ENCODE peak calls at places on chromosome 10, in nine cellular contexts. F is lung; M is GM23248; H is CD8-positive, alpha-beta T cell; K is GM23338; W is hepatocyte; V is body of pancreas; Y is stomach; C is adrenal gland. B is an unnamed sample. For H3K4me1 and H3K36me3, the result is how much of the 10 kb centered on the place peaks cover.

GRCh38 chr10:104329754-104330153 is 8.5 kb downstream of the ITPRIP start:
- DNase-seq in M (peak), V (no peak), K (no peak), Y (no peak), C (no peak), F (no peak), W (no peak), H (no peak), B (no peak)

GRCh38 chr10:78894841-78895195 is 173.9 kb upstream of the ZMIZ1 start:
- DNase-seq in V (no peak), K (no peak), H (no peak), M (no peak), Y (no peak), W (peak), C (no peak), F (peak), B (peak)

GRCh38 chr10:100907175-100907574 is 5.6 kb upstream of the SLF2 start:
- DNase-seq in M (no peak), W (no peak), Y (no peak), C (no peak), H (no peak), V (no peak), K (no peak), F (no peak), B (peak)

GRCh38 chr10:132544744-132545658 is 7.4 kb downstream of the INPP5A start:
- DNase-seq in F (no peak), W (no peak), K (no peak), C (no peak), M (peak), V (no peak), H (no peak), Y (no peak), B (peak)

GRCh38 chr10:5843814-5844705 is 30.8 kb upstream of the GDI2 start:
- DNase-seq in K (no peak), C (no peak), H (no peak), Y (no peak), V (no peak), M (no peak), W (no peak), F (no peak), B (no peak)

GRCh38 chr10:96958071-96958470 is 126.0 kb downstream of the LCOR start:
- DNase-seq in K (no peak), H (no peak), V (no peak), F (no peak), Y (no peak), W (no peak), M (no peak), C (no peak), B (no peak)

GRCh38 chr10:55476129-55476528 is 675.1 kb upstream of the PCDH15 start:
- DNase-seq in H (no peak), M (peak), C (no peak), K (no peak), W (no peak), Y (no peak), F (no peak), V (no peak), B (no peak)

GRCh38 chr10:30433286-30433778 is 652 bp upstream of the MAP3K8 start:
- DNase-seq in H (no peak), Y (peak), V (peak), C (peak), W (peak), M (peak), K (peak), F (peak), B (peak)

GRCh38 chr10:24814568-24815313 is 91.1 kb upstream of the ARHGAP21 start:
- DNase-seq in H (no peak), K (no peak), M (peak), C (no peak), F (no peak), Y (no peak), W (no peak), V (no peak), B (no peak)

GRCh38 chr10:84267503-84268126 is 22.8 kb downstream of the RGR start:
- DNase-seq in K (peak), V (peak), C (no peak), F (no peak), W (peak), M (peak), H (peak), Y (peak), B (peak)

GRCh38 chr10:72321248-72322029 is 33.3 kb downstream of the DNAJB12 start:
- DNase-seq in M (no peak), F (no peak), K (peak), V (peak), Y (no peak), W (peak), H (no peak), C (no peak), B (no peak)

GRCh38 chr10:127881262-127881661 is 11.5 kb downstream of the CLRN3 start:
- DNase-seq in W (peak), Y (peak), F (peak), V (peak), C (no peak), H (no peak), M (no peak), K (no peak), B (peak)

GRCh38 chr10:116722736-116723427 is 19.5 kb downstream of the HSPA12A start:
- DNase-seq in C (no peak), F (no peak), H (no peak), M (no peak), K (no peak), V (no peak), W (no peak), Y (no peak), B (no peak)

GRCh38 chr10:87072449-87072848 is 22.2 kb downstream of the GLUD1 start:
- DNase-seq in C (no peak), V (no peak), M (no peak), Y (no peak), F (no peak), W (no peak), H (no peak), K (no peak), B (peak)

GRCh38 chr10:91163709-91164474 is 56.6 kb upstream of the PCGF5 start:
- DNase-seq in V (peak), F (peak), C (peak), M (peak), Y (peak), W (peak), H (peak), K (peak), B (peak)

GRCh38 chr10:26799342-26799741 is 61.4 kb downstream of the ABI1 start:
- DNase-seq in Y (no peak), W (no peak), M (no peak), F (no peak), V (no peak), K (no peak), C (no peak), H (no peak), B (no peak)

GRCh38 chr10:36759111-36759805 is 366.1 kb upstream of the ANKRD30A start:
- DNase-seq in V (no peak), H (no peak), K (no peak), W (no peak), Y (no peak), C (no peak), F (no peak), M (peak), B (no peak)

GRCh38 chr10:52313350-52314006 is 603 bp upstream of the DKK1 start:
- DNase-seq in C (no peak), W (peak), V (no peak), M (peak), F (no peak), H (no peak), K (peak), Y (no peak), B (no peak)

GRCh38 chr10:11631890-11632587 is 20.6 kb upstream of the USP6NL start:
- DNase-seq in K (no peak), H (no peak), F (no peak), W (no peak), M (no peak), Y (no peak), C (no peak), V (no peak), B (peak)

GRCh38 chr10:118629211-118629610 is 33.8 kb upstream of the PRLHR start:
- DNase-seq in M (peak), K (no peak), F (no peak), V (no peak), W (no peak), H (no peak), C (no peak), Y (no peak), B (no peak)

GRCh38 chr10:128147669-128148068 is 21.4 kb upstream of the MKI67 start:
- DNase-seq in W (no peak), M (peak), F (no peak), C (no peak), H (no peak), Y (no peak), V (no peak), K (no peak), B (no peak)

GRCh38 chr10:72276421-72277339 is 3.0 kb downstream of the DDIT4 start:
- DNase-seq in F (no peak), W (peak), V (peak), C (peak), K (peak), M (peak), H (no peak), Y (peak), B (peak)

GRCh38 chr10:11610151-11610854 is 1.1 kb downstream of the USP6NL start:
- DNase-seq in M (peak), K (no peak), Y (no peak), W (no peak), H (no peak), V (no peak), C (no peak), F (no peak), B (peak)

GRCh38 chr10:74593470-74593869 is 232.9 kb upstream of the KAT6B start:
- DNase-seq in V (no peak), Y (no peak), K (no peak), W (no peak), F (no peak), H (no peak), M (peak), C (no peak), B (no peak)

GRCh38 chr10:5488272-5489161 is 10.9 kb downstream of the CALML5 start:
- DNase-seq in V (peak), Y (peak), W (peak), K (peak), F (no peak), H (no peak), C (no peak), M (no peak), B (peak)

GRCh38 chr10:71912431-71912830 is 51.8 kb upstream of the CHST3 start:
- DNase-seq in V (no peak), K (peak), W (no peak), H (no peak), C (no peak), Y (no peak), F (no peak), M (peak), B (no peak)

DNA sequence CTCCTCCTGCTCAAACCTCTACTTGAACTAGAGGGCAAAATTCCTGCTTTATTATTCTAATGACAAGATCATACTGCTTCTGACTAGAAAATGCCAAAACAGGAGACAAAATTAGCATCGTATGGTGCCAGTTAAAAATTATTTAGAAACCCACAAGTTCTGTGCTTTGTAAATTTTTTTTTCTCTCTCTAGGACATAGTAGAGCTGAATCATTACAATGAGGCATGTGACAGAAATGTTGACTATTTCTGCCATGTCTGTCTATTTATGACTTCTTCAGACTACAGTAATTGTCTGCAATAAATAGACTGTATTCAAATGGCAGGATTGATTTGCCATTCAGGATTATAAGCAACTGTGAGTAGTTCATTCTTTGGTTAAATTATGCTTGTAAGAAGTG is 335.8 kb downstream of the PRPF18 start:
- DNase-seq in M (peak), H (no peak), W (no peak), K (no peak), V (no peak), Y (no peak), F (no peak), C (no peak), B (no peak)
- H3K27ac ChIP-seq in M (peak), H (no peak), W (no peak), K (no peak), V (no peak), Y (no peak), F (no peak), C (no peak), B (no peak)

GRCh38 chr10:102678842-102679289 is 34.6 kb downstream of the TRIM8 start:
- DNase-seq in F (peak), C (peak), K (peak), V (peak), H (no peak), Y (peak), W (peak), M (peak), B (peak)

GRCh38 chr10:102682441-102682840 is 31.8 kb downstream of the ARL3 start:
- DNase-seq in W (no peak), M (no peak), Y (no peak), V (no peak), H (no peak), C (no peak), K (no peak), F (no peak), B (no peak)

GRCh38 chr10:102677736-102678354 is 33.6 kb downstream of the TRIM8 start:
- DNase-seq in C (no peak), V (no peak), H (no peak), K (no peak), F (no peak), M (no peak), W (no peak), Y (no peak), B (no peak)

GRCh38 chr10:102682981-102683380 is 31.2 kb downstream of the ARL3 start:
- DNase-seq in W (no peak), H (no peak), F (no peak), V (no peak), K (no peak), C (no peak), M (no peak), Y (no peak), B (no peak)

GRCh38 chr10:102681696-102682095 is 32.5 kb downstream of the ARL3 start:
- DNase-seq in W (no peak), H (no peak), Y (no peak), V (no peak), F (no peak), K (no peak), M (no peak), C (no peak), B (no peak)
- H3K4me1 ChIP-seq in W (under half), H (under half), Y (under half), V (under half), F (under half), K (under half), M (under half), C (under half), B (under half)

DNA sequence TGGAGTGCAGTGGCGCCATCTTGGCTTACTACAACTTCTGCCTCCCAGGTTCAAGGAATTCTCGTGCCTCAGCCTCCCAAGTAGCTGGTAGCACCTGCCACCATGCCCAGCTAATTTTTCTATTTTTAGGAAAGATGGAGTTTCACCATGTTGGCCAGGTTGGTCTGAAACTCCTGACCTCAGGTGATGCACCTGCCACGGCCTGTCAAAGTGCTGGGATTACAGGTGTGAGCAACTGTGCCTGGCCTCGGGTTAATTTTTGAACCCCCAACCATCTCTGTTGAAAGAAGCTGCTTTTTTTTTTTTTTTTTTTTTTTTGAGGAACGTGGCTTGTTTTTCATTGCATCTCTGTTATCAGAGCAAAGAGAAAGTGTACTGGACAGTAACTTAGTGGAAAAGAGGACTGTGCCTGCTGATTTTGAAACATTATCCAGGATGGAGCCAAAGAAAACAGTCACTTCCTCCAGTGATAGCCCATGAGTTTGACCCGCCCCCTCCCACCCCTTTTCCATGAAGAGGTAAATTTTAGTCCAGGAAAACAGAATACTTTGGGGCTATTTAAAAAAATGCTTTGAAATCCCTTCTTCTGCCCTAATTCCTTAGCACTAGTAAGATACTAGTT is 38.3 kb downstream of the WBP1L start:
- DNase-seq in F (no peak), C (no peak), M (peak), K (no peak), H (no peak), V (no peak), Y (no peak), W (no peak), B (no peak)
- H3K36me3 ChIP-seq in F (under half), C (under half), M (under half), K (under half), H (under half), V (under half), Y (under half), W (under half), B (under half)

DNA sequence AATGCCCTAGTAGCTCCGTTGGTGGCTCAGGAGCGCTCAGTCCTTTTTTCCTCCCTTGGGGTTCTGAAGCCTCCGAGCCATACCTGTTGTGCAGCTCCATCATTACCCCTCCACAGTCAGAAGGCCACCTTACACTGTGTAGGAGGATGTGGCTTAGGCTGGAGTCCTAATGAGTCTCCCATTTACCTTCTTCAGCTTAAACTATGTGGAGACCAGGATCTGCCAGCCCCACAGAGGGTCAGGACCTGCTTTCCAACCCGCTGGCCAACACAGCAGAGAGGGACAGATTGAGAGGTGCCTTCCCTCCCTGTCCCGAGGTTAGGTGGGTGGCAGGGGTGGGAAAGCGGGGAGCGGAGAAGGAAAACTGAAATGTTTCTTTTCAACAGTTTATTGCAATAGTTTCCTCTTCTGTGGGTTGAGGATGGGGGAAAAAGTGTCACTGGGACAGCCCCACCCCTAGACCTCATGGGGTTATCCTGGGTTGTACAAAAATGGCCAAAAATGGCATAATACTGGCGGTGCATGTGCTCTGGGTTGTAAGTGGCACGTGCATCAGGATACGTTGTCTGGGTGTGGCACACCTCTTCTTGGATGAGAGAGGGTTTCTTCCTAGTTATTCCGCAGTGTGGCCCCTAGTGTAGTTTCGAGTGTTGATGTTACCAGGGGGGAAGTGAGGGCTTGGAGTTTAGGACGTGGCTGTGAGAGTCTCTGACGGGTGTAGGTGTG is 31.5 kb downstream of the TSPAN14 start:
- DNase-seq in Y (peak), V (no peak), W (no peak), K (no peak), M (no peak), F (no peak), H (no peak), C (no peak), B (no peak)
- H3K27ac ChIP-seq in Y (no peak), V (no peak), W (no peak), K (no peak), M (no peak), F (no peak), H (peak), C (no peak), B (peak)

GRCh38 chr10:124379609-124380193 is 39.0 kb downstream of the OAT start:
- DNase-seq in H (no peak), V (no peak), K (no peak), Y (no peak), M (no peak), W (no peak), F (no peak), C (no peak), B (no peak)

GRCh38 chr10:124378817-124379510 is 39.8 kb downstream of the OAT start:
- DNase-seq in H (no peak), F (peak), W (no peak), V (no peak), M (no peak), C (no peak), K (no peak), Y (no peak), B (no peak)

GRCh38 chr10:124380256-124380995 is 38.3 kb downstream of the OAT start:
- DNase-seq in K (no peak), C (no peak), W (no peak), Y (no peak), M (no peak), V (no peak), H (no peak), F (no peak), B (no peak)

GRCh38 chr10:124383496-124383895 is 35.2 kb downstream of the OAT start:
- DNase-seq in H (no peak), C (no peak), F (no peak), Y (peak), W (no peak), M (no peak), V (no peak), K (no peak), B (no peak)

GRCh38 chr10:124381011-124381591 is 37.6 kb downstream of the OAT start:
- DNase-seq in F (no peak), K (no peak), C (no peak), W (no peak), Y (no peak), M (no peak), V (no peak), H (no peak), B (no peak)
- H3K4me1 ChIP-seq in F (under half), K (under half), C (under half), W (under half), Y (under half), M (under half), V (under half), H (under half), B (under half)

GRCh38 chr10:70162892-70163201 is 7.5 kb downstream of the SAR1A start:
- DNase-seq in K (no peak), V (no peak), Y (no peak), C (no peak), M (no peak), W (no peak), H (no peak), F (no peak), B (peak)
- H3K36me3 ChIP-seq in K (under half), V (under half), Y (under half), C (under half), M (half or more), W (under half), H (under half), F (under half), B (under half)

DNA sequence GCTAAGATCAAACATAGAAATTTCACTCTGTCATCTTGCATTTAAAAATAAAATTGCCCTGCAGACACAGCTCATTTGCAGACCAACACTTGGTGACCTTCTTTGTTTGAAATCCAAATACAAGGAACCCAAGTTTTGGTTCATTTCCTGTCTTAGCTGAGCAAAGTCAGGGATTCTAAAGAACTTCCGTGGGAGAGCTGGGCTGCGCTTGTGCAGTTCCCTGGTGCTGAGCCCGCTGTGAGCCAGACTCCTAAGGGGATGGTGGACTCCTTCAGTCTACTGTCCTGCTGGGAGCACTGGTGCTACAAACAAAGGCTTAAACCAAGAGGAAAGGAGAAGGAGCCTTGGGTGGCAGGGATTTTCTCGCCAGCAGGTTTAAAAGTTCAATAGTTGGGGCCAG is 60.0 kb downstream of the MYOF start:
- DNase-seq in Y (no peak), M (no peak), V (no peak), H (no peak), F (no peak), K (no peak), C (no peak), W (no peak), B (no peak)
- H3K27ac ChIP-seq in Y (peak), M (no peak), V (no peak), H (no peak), F (no peak), K (no peak), C (no peak), W (peak), B (no peak)

DNA sequence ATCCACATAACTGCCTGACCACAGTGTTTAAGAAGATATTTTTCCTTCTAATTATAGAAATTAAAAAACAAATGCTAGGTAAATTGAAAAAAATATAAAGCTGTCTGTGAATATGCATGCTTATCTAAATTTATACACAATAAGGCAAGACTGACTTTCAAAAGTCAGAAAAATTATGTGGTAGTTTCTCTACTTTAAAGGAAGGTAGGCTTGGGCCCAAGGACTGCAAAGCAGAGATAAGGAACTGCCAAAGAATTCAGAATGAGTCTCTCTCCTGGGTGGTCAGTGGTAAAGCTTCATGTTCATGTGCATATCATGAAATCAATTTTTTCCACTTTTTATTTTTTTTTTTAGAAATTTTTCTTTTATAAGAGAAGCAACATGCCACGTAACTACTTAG is 998.6 kb downstream of the REEP3 start:
- DNase-seq in H (no peak), M (no peak), K (no peak), Y (no peak), C (no peak), F (no peak), V (no peak), W (no peak), B (no peak)
- H3K4me1 ChIP-seq in H (under half), M (under half), K (under half), Y (under half), C (under half), F (under half), V (under half), W (under half), B (under half)